ENCODE peak calls at places on chromosomes 12 and 14, in six cellular contexts. P, E, G, N, K and Y are unnamed samples.

GRCh38 chr12:4280351-4281163 is 7.0 kb downstream of the CCND2 start:
- DNase-seq in P (no peak), E (no peak), G (no peak), N (no peak), K (no peak), Y (peak; percentile 26)

GRCh38 chr14:73170686-73171085 is 34.4 kb downstream of the PSEN1 start:
- DNase-seq in P (no peak), E (no peak), G (no peak), N (peak; percentile 10), K (no peak), Y (no peak)

GRCh38 chr12:18462437-18462836 is 201.1 kb downstream of the PIK3C2G start:
- DNase-seq in P (peak; percentile 79), E (no peak), G (no peak), N (no peak), K (no peak), Y (no peak)

GRCh38 chr14:28577711-28578131 is 188.9 kb upstream of the FOXG1 start:
- DNase-seq in P (no peak), E (no peak), G (no peak), N (no peak), K (no peak), Y (no peak)

GRCh38 chr12:50003595-50003994 is 21.7 kb downstream of the RACGAP1 start:
- DNase-seq in P (peak; percentile 38), E (no peak), G (no peak), N (no peak), K (no peak), Y (no peak)

GRCh38 chr14:29810657-29811056 is 117.0 kb downstream of the PRKD1 start:
- DNase-seq in P (no peak), E (no peak), G (no peak), N (no peak), K (no peak), Y (no peak)

GRCh38 chr12:66861157-66861750 is 182.4 kb upstream of the GRIP1 start:
- DNase-seq in P (peak; percentile 53), E (peak; percentile 6), G (peak; percentile 1), N (peak; percentile 3), K (peak; percentile 31), Y (peak; percentile 35)

GRCh38 chr12:83823386-83824045 is 1089.1 kb downstream of the SLC6A15 start:
- DNase-seq in P (no peak), E (peak; percentile 12), G (no peak), N (peak; percentile 78), K (peak; percentile 27), Y (peak; percentile 20)

GRCh38 chr14:95562892-95563685 is 28.2 kb downstream of the GLRX5 start:
- DNase-seq in P (peak; percentile 16), E (no peak), G (no peak), N (no peak), K (peak; percentile 55), Y (no peak)

GRCh38 chr12:105014603-105015002 is 28.5 kb downstream of the NOPCHAP1 start:
- DNase-seq in P (no peak), E (no peak), G (no peak), N (no peak), K (no peak), Y (no peak)

GRCh38 chr14:40362856-40363255 is 930.6 kb upstream of the FBXO33 start:
- DNase-seq in P (no peak), E (no peak), G (no peak), N (no peak), K (no peak), Y (no peak)

GRCh38 chr12:27434673-27435565 is 11.6 kb upstream of the SMCO2 start:
- DNase-seq in P (no peak), E (peak; percentile 54), G (no peak), N (no peak), K (no peak), Y (peak; percentile 3)

GRCh38 chr12:27018071-27018470 is 3.9 kb upstream of the TM7SF3 start:
- DNase-seq in P (no peak), E (no peak), G (no peak), N (no peak), K (no peak), Y (no peak)

GRCh38 chr12:56338643-56339422 is at the start of gene IL23A:
- DNase-seq in P (peak; percentile 59), E (no peak), G (peak; percentile 61), N (peak; percentile 63), K (no peak), Y (no peak)

GRCh38 chr12:58034712-58035111 is 93.3 kb downstream of the ATP23 start:
- DNase-seq in P (no peak), E (no peak), G (no peak), N (no peak), K (no peak), Y (no peak)

GRCh38 chr12:132194056-132194455 is 49.8 kb downstream of the NOC4L start:
- DNase-seq in P (no peak), E (no peak), G (no peak), N (no peak), K (no peak), Y (peak; percentile 68)

GRCh38 chr12:89733579-89734201 is 25.1 kb upstream of the ATP2B1 start:
- DNase-seq in P (peak; percentile 90), E (no peak), G (no peak), N (no peak), K (no peak), Y (no peak)

GRCh38 chr12:99984271-99985128 is at the start of gene ANKS1B:
- DNase-seq in P (peak; percentile 13), E (peak; percentile 89), G (no peak), N (peak; percentile 25), K (no peak), Y (peak; percentile 73)

GRCh38 chr12:71469235-71469873 is 29.8 kb downstream of the LGR5 start:
- DNase-seq in P (peak; percentile 69), E (no peak), G (no peak), N (no peak), K (peak; percentile 55), Y (peak; percentile 11)

GRCh38 chr14:55975281-55975905 is 142.8 kb upstream of the PELI2 start:
- DNase-seq in P (no peak), E (no peak), G (no peak), N (no peak), K (no peak), Y (no peak)

GRCh38 chr14:103519837-103520212 is 2.8 kb downstream of the CKB start:
- DNase-seq in P (no peak), E (peak; percentile 30), G (no peak), N (no peak), K (no peak), Y (no peak)
- H3K9ac ChIP-seq in P (no peak overlapping the region), E (no peak overlapping the region), G (no peak overlapping the region), N (no peak overlapping the region), K (no peak overlapping the region), Y (peak overlapping the region; percentile 61)

GRCh38 chr12:113424915-113425823 is 3.0 kb downstream of the SDSL start:
- DNase-seq in P (peak; percentile 48), E (peak; percentile 78), G (no peak), N (peak; percentile 38), K (peak; percentile 16), Y (peak; percentile 77)
- TF ChIP-seq RFX5 in P (no peak), E (no peak), G (no peak), N (no peak), K (no peak), Y (no peak)

GRCh38 chr14:99216191-99216590 is 55.8 kb downstream of the BCL11B start:
- DNase-seq in P (no peak), E (no peak), G (no peak), N (no peak), K (no peak), Y (no peak)
- H3K9ac ChIP-seq in P (no peak overlapping the region), E (no peak overlapping the region), G (no peak overlapping the region), N (no peak overlapping the region), K (no peak overlapping the region), Y (no peak overlapping the region)

DNA sequence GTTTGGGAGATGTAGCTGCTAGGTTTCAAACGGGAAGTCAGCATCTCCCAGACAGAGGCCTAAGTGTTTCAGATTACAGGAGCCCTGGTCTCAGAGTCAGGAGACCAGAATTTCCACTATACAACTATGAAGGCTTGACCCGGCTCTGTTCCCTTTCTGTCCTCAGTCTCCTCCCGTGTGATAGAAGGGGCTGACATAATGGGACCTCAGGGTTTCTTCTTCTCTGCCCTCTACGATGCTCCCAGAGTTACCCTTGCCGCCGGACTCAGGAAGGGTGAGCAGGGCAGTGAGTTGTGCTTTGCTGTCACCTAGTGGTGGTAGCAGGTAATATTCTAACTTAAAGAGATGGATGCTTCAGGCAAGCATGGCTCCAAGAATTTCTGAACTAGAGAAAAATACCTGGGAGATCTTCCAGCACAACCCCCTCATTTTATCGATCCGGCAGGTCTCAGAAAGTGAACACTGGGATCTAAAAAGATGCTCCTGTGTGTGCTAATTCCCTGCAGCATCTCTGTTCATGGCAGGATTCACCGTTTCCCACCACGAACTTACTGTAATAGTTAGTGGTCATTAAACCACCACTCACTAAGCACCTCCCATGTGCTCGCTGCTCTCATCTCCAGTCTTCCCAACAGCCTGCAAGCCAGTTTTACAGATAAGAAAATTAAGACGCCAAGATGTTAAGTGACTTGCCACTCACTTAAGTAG is 84.4 kb downstream of the VWF start:
- DNase-seq in P (peak; percentile 74), E (peak; percentile 83), G (no peak), N (no peak), K (peak; percentile 51), Y (peak; percentile 52)
- TF ChIP-seq RFX5 in P (no peak), E (no peak), G (no peak), N (no peak), K (no peak), Y (no peak)

GRCh38 chr12:94873368-94874085 is 130.0 kb downstream of the NDUFA12 start:
- DNase-seq in P (no peak), E (peak; percentile 89), G (no peak), N (no peak), K (no peak), Y (peak; percentile 25)

GRCh38 chr12:94874086-94874985 is 129.2 kb downstream of the NDUFA12 start:
- DNase-seq in P (no peak), E (peak; percentile 28), G (no peak), N (no peak), K (no peak), Y (no peak)

GRCh38 chr12:94872007-94872653 is 131.4 kb downstream of the NDUFA12 start:
- DNase-seq in P (no peak), E (no peak), G (no peak), N (no peak), K (no peak), Y (no peak)

GRCh38 chr12:94874986-94875312 is 128.5 kb downstream of the NDUFA12 start:
- DNase-seq in P (no peak), E (no peak), G (no peak), N (no peak), K (no peak), Y (no peak)

DNA sequence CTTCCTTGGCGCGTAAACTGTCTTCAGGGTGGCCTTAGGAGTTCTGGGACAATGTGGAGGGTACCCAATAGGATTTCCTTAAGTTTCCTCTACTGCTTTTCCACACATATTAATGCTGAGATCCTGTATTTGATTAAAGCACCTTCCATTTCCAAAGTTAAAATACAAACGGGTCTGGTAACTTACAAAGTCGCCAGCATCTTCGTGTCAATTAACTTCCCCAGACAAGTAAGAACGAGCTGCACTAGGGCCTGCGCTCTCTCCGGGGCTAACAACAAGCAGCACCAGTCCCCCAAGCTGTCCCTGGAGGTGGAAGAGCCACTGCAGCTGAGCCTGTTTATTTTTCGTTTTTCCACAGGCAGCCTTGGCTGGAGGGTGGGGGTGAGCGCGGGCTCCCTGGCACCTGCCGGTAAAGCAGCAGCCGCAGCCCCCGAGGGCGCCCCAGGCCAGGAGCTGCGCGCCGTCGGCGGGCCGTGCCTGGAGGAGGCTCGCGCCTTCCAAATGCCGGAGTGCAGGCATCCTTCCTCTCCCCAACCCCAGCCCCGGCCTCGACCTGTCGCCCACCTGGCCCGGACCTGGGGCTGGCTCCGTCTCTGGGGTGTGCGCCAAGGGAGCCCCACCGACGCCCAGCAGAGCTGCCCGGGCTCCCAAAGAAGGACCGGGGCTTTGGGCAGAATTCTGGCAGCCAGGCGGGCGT is 130.7 kb downstream of the NDUFA12 start:
- DNase-seq in P (no peak), E (peak; percentile 67), G (no peak), N (no peak), K (no peak), Y (no peak)
- H3K9ac ChIP-seq in P (no peak overlapping the region), E (no peak overlapping the region), G (peak overlapping the region; percentile 95), N (no peak overlapping the region), K (no peak overlapping the region), Y (no peak overlapping the region)

GRCh38 chr14:105283028-105283427 is 17.8 kb downstream of the BRF1 start:
- DNase-seq in P (no peak), E (no peak), G (no peak), N (no peak), K (no peak), Y (peak; percentile 4)
- TF ChIP-seq RFX5 in P (no peak), E (no peak), G (no peak), N (no peak), K (no peak), Y (no peak)